ENCODE peak calls at places on chromosomes 7 and 10, in four cellular contexts. H is HepG2, Q is heart left ventricle, N is ovary. B is an unnamed sample.

GRCh38 chr10:110511734-110512449 is 14.2 kb downstream of the DUSP5 start:
- DNase-seq in H (peak; percentile 67), Q (no peak), N (no peak), B (no peak)

GRCh38 chr10:102770792-102771191 is 27.0 kb downstream of the WBP1L start:
- DNase-seq in Q (no peak), N (peak; percentile 69), H (peak; percentile 13), B (no peak)

GRCh38 chr10:102646610-102647432 is 2.5 kb downstream of the TRIM8 start:
- DNase-seq in N (peak; percentile 56), Q (peak; percentile 66), H (no peak), B (no peak)

GRCh38 chr7:138226001-138226476 is 149.8 kb downstream of the AKR1D1 start:
- DNase-seq in H (peak; percentile 59), Q (no peak), N (no peak), B (no peak)

GRCh38 chr7:156219307-156220077 is 407.2 kb upstream of the SHH start:
- DNase-seq in N (no peak), H (no peak), Q (no peak), B (no peak)

GRCh38 chr7:81138850-81139249 is 220.0 kb upstream of the SEMA3C start:
- DNase-seq in N (no peak), Q (no peak), H (no peak), B (no peak)

GRCh38 chr7:7562736-7563135 is 3.9 kb upstream of the MIOS start:
- DNase-seq in H (no peak), N (no peak), Q (no peak), B (no peak)

GRCh38 chr10:127854769-127855583 is 37.8 kb downstream of the CLRN3 start:
- DNase-seq in N (no peak), Q (no peak), H (no peak), B (no peak)

GRCh38 chr7:2521952-2522591 is 2.5 kb downstream of the LFNG start:
- DNase-seq in Q (peak; percentile 83), H (no peak), N (no peak), B (no peak)

GRCh38 chr10:58894929-58895328 is 281.5 kb upstream of the PHYHIPL start:
- DNase-seq in N (no peak), Q (no peak), H (peak; percentile 61), B (no peak)

GRCh38 chr7:155232911-155233702 is 64.6 kb upstream of the INSIG1 start:
- DNase-seq in H (no peak), Q (no peak), N (no peak), B (no peak)

GRCh38 chr10:43594944-43595589 is 11.2 kb upstream of the ZNF485 start:
- DNase-seq in H (no peak), Q (no peak), N (no peak), B (no peak)

GRCh38 chr7:129665013-129665401 is 53.5 kb downstream of the NRF1 start:
- DNase-seq in N (peak; percentile 36), H (no peak), Q (no peak), B (no peak)

GRCh38 chr10:58017719-58018367 is 249.9 kb downstream of the IPMK start:
- DNase-seq in N (no peak), Q (no peak), H (no peak), B (no peak)

GRCh38 chr10:17989908-17990767 is 38.4 kb downstream of the SLC39A12 start:
- DNase-seq in H (no peak), N (no peak), Q (no peak), B (no peak)

GRCh38 chr7:29937132-29937531 is 52.5 kb downstream of the SCRN1 start:
- DNase-seq in Q (no peak), N (no peak), H (no peak), B (no peak)

GRCh38 chr7:27605689-27606269 is 56.9 kb downstream of the HIBADH start:
- DNase-seq in N (no peak), H (peak; percentile 39), Q (no peak), B (peak; percentile 6)

GRCh38 chr7:83984076-83984475 is 210.5 kb downstream of the SEMA3A start:
- DNase-seq in N (no peak), H (no peak), Q (no peak), B (no peak)

GRCh38 chr10:128793726-128794655 is 667.8 kb upstream of the MKI67 start:
- DNase-seq in N (no peak), H (no peak), Q (no peak), B (no peak)

GRCh38 chr7:53638517-53638916 is 603.1 kb downstream of the POM121L12 start:
- DNase-seq in H (no peak), Q (no peak), N (no peak), B (no peak)

GRCh38 chr7:80583901-80584300 is 54.5 kb upstream of the CD36 start:
- DNase-seq in Q (no peak), N (no peak), H (no peak), B (no peak)

GRCh38 chr10:31808258-31809218 is 120.1 kb downstream of the ARHGAP12 start:
- DNase-seq in Q (peak; percentile 51), H (peak; percentile 21), N (peak; percentile 18), B (no peak)

GRCh38 chr7:116932566-116932965 is 20.7 kb upstream of the ST7 start:
- DNase-seq in H (no peak), Q (no peak), N (no peak), B (no peak)

GRCh38 chr10:99520040-99520803 is 12.5 kb upstream of the NKX2-3 start:
- DNase-seq in H (no peak), Q (no peak), N (no peak), B (no peak)

GRCh38 chr10:124072541-124072940 is 20.9 kb downstream of the CHST15 start:
- DNase-seq in N (no peak), Q (no peak), H (no peak), B (no peak)

GRCh38 chr10:5619366-5620211 is 46.8 kb downstream of the ASB13 start:
- DNase-seq in H (no peak), N (no peak), Q (no peak), B (peak; percentile 39)

GRCh38 chr10:87053577-87054181 is 33.6 kb downstream of the FAM25A start:
- DNase-seq in N (no peak), H (no peak), Q (no peak), B (no peak)

GRCh38 chr7:24574365-24574764 is 1.1 kb downstream of the PALS2 start:
- DNase-seq in Q (no peak), H (no peak), N (no peak), B (no peak)

GRCh38 chr10:70661623-70662361 is 10.5 kb upstream of the ADAMTS14 start:
- DNase-seq in H (no peak), N (no peak), Q (no peak), B (no peak)

GRCh38 chr7:134690614-134691504 is 44.2 kb downstream of the BPGM start:
- DNase-seq in Q (no peak), H (no peak), N (no peak), B (no peak)

DNA sequence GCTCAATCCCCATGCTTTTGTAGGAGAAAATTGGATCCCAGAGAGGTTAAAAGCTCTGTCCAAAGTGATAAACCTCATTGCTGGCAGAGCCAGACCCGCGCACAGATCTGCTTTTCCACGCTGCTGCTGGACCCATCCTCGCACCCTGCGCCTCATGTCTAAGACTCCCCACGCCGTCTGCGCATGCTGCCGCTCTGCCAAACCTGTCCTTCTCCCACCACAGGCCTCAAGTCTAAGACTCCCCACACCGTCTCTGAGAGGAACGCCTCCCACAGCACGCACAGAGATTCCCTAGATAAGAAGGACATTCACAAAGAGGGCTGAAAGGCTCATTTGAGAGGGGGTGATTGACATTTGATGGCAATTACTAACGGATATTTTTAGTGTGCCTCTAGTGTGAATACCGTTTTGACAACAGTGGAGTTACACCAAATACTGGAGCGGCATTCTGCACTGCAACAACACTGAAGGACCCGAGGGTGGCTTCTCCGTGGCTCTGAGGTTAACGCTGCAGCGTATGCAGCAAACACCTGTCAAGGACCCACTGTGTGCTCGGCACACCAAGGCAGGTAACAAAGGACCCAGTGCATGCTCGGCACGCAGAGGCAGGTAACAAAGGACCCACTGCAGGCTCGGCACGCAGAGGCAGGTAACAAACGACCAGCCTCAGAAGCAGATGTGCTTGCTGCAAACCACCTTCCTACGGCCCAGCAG is 231.4 kb downstream of the DNAJB6 start:
- DNase-seq in H (no peak), Q (peak; percentile 49), N (no peak), B (no peak)
- H3K4me3 ChIP-seq in H (peak overlapping the region; percentile 48), Q (peak overlapping the region; percentile 75), N (peak overlapping the region; percentile 47), B (peak overlapping the region; percentile 50)

DNA sequence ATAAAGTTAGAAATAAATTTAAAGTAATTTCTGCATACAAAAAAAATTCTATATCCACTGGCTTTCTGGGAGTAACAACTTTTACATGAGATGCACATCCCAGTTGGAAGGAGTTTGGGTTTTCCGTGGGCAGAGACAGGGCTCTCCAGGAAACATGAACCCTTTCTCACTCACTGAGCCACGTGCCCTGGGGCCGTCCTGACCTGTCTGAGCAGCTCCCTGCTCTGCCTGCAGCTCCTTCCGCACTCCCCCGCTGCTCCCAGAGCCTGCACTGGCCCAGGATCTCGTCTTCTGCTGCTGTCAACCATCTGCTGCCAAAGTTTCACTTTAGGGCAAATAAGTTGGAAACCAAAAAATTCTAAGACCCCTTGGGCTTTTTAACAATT is 169.1 kb downstream of the DIP2C start:
- DNase-seq in N (peak; percentile 65), H (no peak), Q (no peak), B (no peak)
- H3K27ac ChIP-seq in N (no peak overlapping the region), H (no peak overlapping the region), Q (peak overlapping the region; percentile 35), B (no peak overlapping the region)

DNA sequence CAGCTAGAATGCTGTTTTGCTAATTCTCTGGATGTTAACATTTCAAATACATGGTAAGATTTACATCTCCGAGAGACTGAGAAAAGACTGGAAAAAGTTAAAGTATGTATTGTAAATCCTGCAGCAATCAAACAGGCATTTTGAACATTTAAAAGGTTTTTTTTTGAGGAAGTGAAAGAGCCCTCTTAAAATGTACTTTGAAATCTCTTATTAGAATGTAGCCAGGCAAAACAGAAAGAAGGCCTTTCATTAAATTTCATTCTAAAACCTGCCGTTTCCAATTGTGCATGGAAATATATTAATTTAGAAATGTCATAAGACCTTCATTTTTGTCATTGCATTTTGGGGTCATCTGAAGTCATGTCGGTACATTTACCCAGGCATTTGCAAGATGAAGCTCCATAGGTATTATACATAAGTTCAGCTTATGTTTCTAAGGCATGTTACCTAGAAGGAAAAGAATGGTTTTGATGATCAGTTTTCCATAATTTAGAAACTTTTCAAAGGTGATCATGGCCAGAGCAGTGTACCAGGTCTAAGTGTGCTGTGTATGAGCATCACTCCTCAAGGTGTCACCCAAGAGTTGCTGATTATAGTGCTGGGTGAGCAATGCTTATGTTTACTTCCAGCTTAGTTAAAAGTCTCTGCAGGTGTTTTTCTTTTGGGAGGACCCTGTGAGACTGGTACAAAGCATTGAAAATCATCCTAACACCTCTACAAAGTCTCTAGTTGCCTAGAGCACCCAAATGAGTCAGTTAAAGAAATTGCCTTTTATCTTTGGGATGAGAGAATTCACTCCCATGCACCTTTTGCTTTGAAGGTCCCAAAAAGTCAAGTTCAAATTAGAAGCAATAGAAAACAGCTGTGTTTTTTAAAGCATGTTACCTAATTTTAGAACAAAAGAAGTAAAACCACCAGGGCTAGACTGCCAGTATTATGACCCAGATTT is 7.1 kb downstream of the ZNF736 start:
- DNase-seq in H (no peak), Q (no peak), N (no peak), B (no peak)
- TF ChIP-seq CTCF in H (no peak), Q (peak; percentile 10), N (no peak), B (no peak)

GRCh38 chr7:11831383-11831726 is 643 bp downstream of the THSD7A start:
- DNase-seq in N (no peak), H (no peak), Q (no peak), B (no peak)
- H3K4me3 ChIP-seq in N (peak overlapping the region; percentile 42), H (no peak overlapping the region), Q (peak overlapping the region; percentile 65), B (peak overlapping the region; percentile 43)

GRCh38 chr10:30433286-30433778 is 652 bp upstream of the MAP3K8 start:
- DNase-seq in Q (peak; percentile 86), N (peak; percentile 76), H (peak; percentile 77), B (peak; percentile 73)

GRCh38 chr10:30432631-30433285 is 1.2 kb upstream of the MAP3K8 start:
- DNase-seq in Q (peak; percentile 67), N (peak; percentile 50), H (no peak), B (peak; percentile 53)

GRCh38 chr10:30430544-30431298 is 3.3 kb upstream of the MAP3K8 start:
- DNase-seq in H (no peak), Q (no peak), N (no peak), B (no peak)

GRCh38 chr10:30433779-30434272 is at the start of gene MAP3K8:
- DNase-seq in Q (peak; percentile 97), N (peak; percentile 84), H (peak; percentile 89), B (peak; percentile 85)

GRCh38 chr10:30431435-30431911 is 2.5 kb upstream of the MAP3K8 start:
- DNase-seq in H (no peak), N (peak; percentile 59), Q (peak; percentile 73), B (peak; percentile 49)
- H3K27ac ChIP-seq in H (no peak overlapping the region), N (no peak overlapping the region), Q (peak overlapping the region; percentile 97), B (peak overlapping the region; percentile 100)